ENCODE peak calls at places on chromosomes 5 and 9, in eight cellular contexts. One of them, this sample, is unnamed.

GRCh38 chr9:121744002-121744686 is 92.7 kb downstream of the DAB2IP start:
- DNase-seq in fibroblast of lung: peak; percentile 49
- DNase-seq in stomach: peak; percentile 73
- DNase-seq in esophagus squamous epithelium: no peak
- DNase-seq in prostate gland: peak; percentile 81
- DNase-seq in cardiac muscle cell: peak; percentile 61
- DNase-seq in small intestine: peak; percentile 80
- DNase-seq in neuronal stem cell: no peak
- DNase-seq in this sample: peak; percentile 63

GRCh38 chr5:27450607-27451006 is 412.2 kb upstream of the CDH9 start:
- DNase-seq in fibroblast of lung: no peak
- DNase-seq in cardiac muscle cell: no peak
- DNase-seq in small intestine: no peak
- DNase-seq in prostate gland: no peak
- DNase-seq in esophagus squamous epithelium: no peak
- DNase-seq in stomach: no peak
- DNase-seq in neuronal stem cell: no peak
- DNase-seq in this sample: no peak

GRCh38 chr5:180194410-180195345 is 14.3 kb downstream of the RASGEF1C start:
- DNase-seq in neuronal stem cell: no peak
- DNase-seq in fibroblast of lung: no peak
- DNase-seq in esophagus squamous epithelium: no peak
- DNase-seq in cardiac muscle cell: no peak
- DNase-seq in prostate gland: no peak
- DNase-seq in stomach: no peak
- DNase-seq in small intestine: no peak
- DNase-seq in this sample: no peak

GRCh38 chr5:74693176-74693575 is 8.1 kb downstream of the HEXB start:
- DNase-seq in neuronal stem cell: no peak
- DNase-seq in cardiac muscle cell: no peak
- DNase-seq in stomach: no peak
- DNase-seq in prostate gland: no peak
- DNase-seq in small intestine: no peak
- DNase-seq in fibroblast of lung: no peak
- DNase-seq in esophagus squamous epithelium: no peak
- DNase-seq in this sample: no peak

GRCh38 chr9:133581553-133582343 is 27.4 kb downstream of the FAM163B start:
- DNase-seq in stomach: no peak
- DNase-seq in fibroblast of lung: peak; percentile 61
- DNase-seq in cardiac muscle cell: no peak
- DNase-seq in esophagus squamous epithelium: no peak
- DNase-seq in prostate gland: no peak
- DNase-seq in neuronal stem cell: no peak
- DNase-seq in small intestine: no peak
- DNase-seq in this sample: no peak

GRCh38 chr5:145936401-145937131 is at the start of gene SH3RF2:
- DNase-seq in prostate gland: peak; percentile 49
- DNase-seq in stomach: peak; percentile 73
- DNase-seq in small intestine: peak; percentile 79
- DNase-seq in esophagus squamous epithelium: no peak
- DNase-seq in cardiac muscle cell: peak; percentile 91
- DNase-seq in fibroblast of lung: peak; percentile 63
- DNase-seq in neuronal stem cell: peak; percentile 78
- DNase-seq in this sample: no peak

GRCh38 chr9:26125693-26126092 is 447.4 kb upstream of the TUSC1 start:
- DNase-seq in small intestine: no peak
- DNase-seq in fibroblast of lung: no peak
- DNase-seq in esophagus squamous epithelium: no peak
- DNase-seq in neuronal stem cell: no peak
- DNase-seq in stomach: no peak
- DNase-seq in prostate gland: no peak
- DNase-seq in cardiac muscle cell: no peak
- DNase-seq in this sample: no peak

GRCh38 chr5:1014781-1015221 is 6.2 kb downstream of the NKD2 start:
- DNase-seq in fibroblast of lung: no peak
- DNase-seq in small intestine: no peak
- DNase-seq in esophagus squamous epithelium: no peak
- DNase-seq in neuronal stem cell: no peak
- DNase-seq in prostate gland: no peak
- DNase-seq in stomach: no peak
- DNase-seq in cardiac muscle cell: no peak
- DNase-seq in this sample: no peak

GRCh38 chr5:135216072-135216812 is 182.2 kb upstream of the PITX1 start:
- DNase-seq in prostate gland: no peak
- DNase-seq in small intestine: peak; percentile 52
- DNase-seq in neuronal stem cell: no peak
- DNase-seq in esophagus squamous epithelium: no peak
- DNase-seq in cardiac muscle cell: no peak
- DNase-seq in stomach: peak; percentile 8
- DNase-seq in fibroblast of lung: no peak
- DNase-seq in this sample: no peak

GRCh38 chr5:54205453-54205852 is 104.9 kb downstream of the ARL15 start:
- DNase-seq in stomach: no peak
- DNase-seq in fibroblast of lung: no peak
- DNase-seq in cardiac muscle cell: no peak
- DNase-seq in esophagus squamous epithelium: no peak
- DNase-seq in small intestine: no peak
- DNase-seq in neuronal stem cell: no peak
- DNase-seq in prostate gland: no peak
- DNase-seq in this sample: no peak

GRCh38 chr9:124875501-124875900 is 13.6 kb downstream of the ARPC5L start:
- DNase-seq in esophagus squamous epithelium: no peak
- DNase-seq in fibroblast of lung: no peak
- DNase-seq in neuronal stem cell: no peak
- DNase-seq in prostate gland: no peak
- DNase-seq in small intestine: no peak
- DNase-seq in cardiac muscle cell: no peak
- DNase-seq in stomach: no peak
- DNase-seq in this sample: no peak
- H3K27ac ChIP-seq in esophagus squamous epithelium: no peak overlapping the region
- H3K27ac ChIP-seq in fibroblast of lung: no peak overlapping the region
- H3K27ac ChIP-seq in neuronal stem cell: no peak overlapping the region
- H3K27ac ChIP-seq in prostate gland: no peak overlapping the region
- H3K27ac ChIP-seq in small intestine: no peak overlapping the region
- H3K27ac ChIP-seq in cardiac muscle cell: no peak overlapping the region
- H3K27ac ChIP-seq in stomach: no peak overlapping the region
- H3K27ac ChIP-seq in this sample: no peak overlapping the region

DNA sequence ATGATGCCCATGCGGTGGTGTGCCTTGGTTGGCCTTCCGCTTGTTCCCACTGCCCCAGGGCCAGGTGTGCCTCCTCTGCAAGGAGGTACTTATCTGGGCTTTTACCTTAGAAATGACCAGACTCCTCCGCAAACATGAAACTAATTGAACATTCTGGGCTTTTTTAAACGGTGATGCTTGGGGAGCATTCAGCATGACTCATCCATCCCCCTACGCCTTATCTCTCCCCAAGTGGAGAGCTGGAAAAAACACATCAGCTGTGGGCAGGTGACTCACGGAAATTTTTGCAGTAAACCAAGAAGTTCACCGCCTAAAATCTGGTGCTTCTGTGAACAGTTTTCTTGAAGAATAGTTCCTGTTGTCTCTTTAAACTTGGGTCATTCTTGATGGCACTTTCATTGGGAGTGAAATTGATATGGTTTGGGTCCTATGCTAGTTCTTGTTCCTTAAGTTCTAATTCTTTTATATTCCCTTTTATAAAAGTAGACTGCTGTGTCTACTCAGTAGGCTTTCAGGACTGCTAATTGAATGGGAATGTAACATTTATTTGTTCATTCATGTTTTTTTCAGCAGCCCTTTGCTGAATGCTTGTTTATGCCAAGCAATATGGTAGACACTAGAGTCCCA is 39.6 kb downstream of the SFXN1 start:
- DNase-seq in neuronal stem cell: no peak
- DNase-seq in prostate gland: no peak
- DNase-seq in stomach: no peak
- DNase-seq in cardiac muscle cell: no peak
- DNase-seq in fibroblast of lung: peak; percentile 49
- DNase-seq in small intestine: no peak
- DNase-seq in esophagus squamous epithelium: no peak
- DNase-seq in this sample: no peak
- H3K27ac ChIP-seq in neuronal stem cell: no peak overlapping the region
- H3K27ac ChIP-seq in prostate gland: no peak overlapping the region
- H3K27ac ChIP-seq in stomach: no peak overlapping the region
- H3K27ac ChIP-seq in cardiac muscle cell: no peak overlapping the region
- H3K27ac ChIP-seq in fibroblast of lung: no peak overlapping the region
- H3K27ac ChIP-seq in small intestine: no peak overlapping the region
- H3K27ac ChIP-seq in esophagus squamous epithelium: no peak overlapping the region
- H3K27ac ChIP-seq in this sample: no peak overlapping the region

GRCh38 chr9:76895186-76895585 is 10.7 kb downstream of the PRUNE2 start:
- DNase-seq in cardiac muscle cell: no peak
- DNase-seq in prostate gland: no peak
- DNase-seq in neuronal stem cell: no peak
- DNase-seq in esophagus squamous epithelium: no peak
- DNase-seq in small intestine: no peak
- DNase-seq in fibroblast of lung: no peak
- DNase-seq in stomach: no peak
- DNase-seq in this sample: no peak

GRCh38 chr9:76893395-76893932 is 12.4 kb downstream of the PRUNE2 start:
- DNase-seq in prostate gland: no peak
- DNase-seq in stomach: no peak
- DNase-seq in esophagus squamous epithelium: no peak
- DNase-seq in fibroblast of lung: no peak
- DNase-seq in neuronal stem cell: no peak
- DNase-seq in cardiac muscle cell: no peak
- DNase-seq in small intestine: no peak
- DNase-seq in this sample: peak; percentile 61

GRCh38 chr9:76891874-76892273 is 14.0 kb downstream of the PRUNE2 start:
- DNase-seq in neuronal stem cell: no peak
- DNase-seq in esophagus squamous epithelium: no peak
- DNase-seq in stomach: no peak
- DNase-seq in fibroblast of lung: no peak
- DNase-seq in prostate gland: no peak
- DNase-seq in cardiac muscle cell: no peak
- DNase-seq in small intestine: no peak
- DNase-seq in this sample: no peak

GRCh38 chr9:76896035-76896434 is 9.9 kb downstream of the PRUNE2 start:
- DNase-seq in cardiac muscle cell: no peak
- DNase-seq in neuronal stem cell: no peak
- DNase-seq in prostate gland: no peak
- DNase-seq in stomach: no peak
- DNase-seq in small intestine: no peak
- DNase-seq in esophagus squamous epithelium: no peak
- DNase-seq in fibroblast of lung: no peak
- DNase-seq in this sample: no peak

GRCh38 chr9:76894198-76894597 is 11.7 kb downstream of the PRUNE2 start:
- DNase-seq in prostate gland: no peak
- DNase-seq in stomach: no peak
- DNase-seq in neuronal stem cell: no peak
- DNase-seq in small intestine: no peak
- DNase-seq in fibroblast of lung: no peak
- DNase-seq in cardiac muscle cell: no peak
- DNase-seq in esophagus squamous epithelium: no peak
- DNase-seq in this sample: no peak
- H3K27ac ChIP-seq in prostate gland: peak overlapping the region; percentile 59
- H3K27ac ChIP-seq in stomach: peak overlapping the region; percentile 32
- H3K27ac ChIP-seq in neuronal stem cell: no peak overlapping the region
- H3K27ac ChIP-seq in small intestine: no peak overlapping the region
- H3K27ac ChIP-seq in fibroblast of lung: no peak overlapping the region
- H3K27ac ChIP-seq in cardiac muscle cell: no peak overlapping the region
- H3K27ac ChIP-seq in esophagus squamous epithelium: peak overlapping the region; percentile 65
- H3K27ac ChIP-seq in this sample: peak overlapping the region; percentile 90

GRCh38 chr5:172529896-172530295 is 75.6 kb upstream of the SH3PXD2B start:
- DNase-seq in esophagus squamous epithelium: no peak
- DNase-seq in small intestine: no peak
- DNase-seq in prostate gland: no peak
- DNase-seq in stomach: no peak
- DNase-seq in fibroblast of lung: no peak
- DNase-seq in neuronal stem cell: no peak
- DNase-seq in cardiac muscle cell: no peak
- DNase-seq in this sample: no peak

GRCh38 chr5:172530406-172530805 is 76.1 kb upstream of the SH3PXD2B start:
- DNase-seq in cardiac muscle cell: no peak
- DNase-seq in small intestine: no peak
- DNase-seq in prostate gland: no peak
- DNase-seq in fibroblast of lung: no peak
- DNase-seq in neuronal stem cell: no peak
- DNase-seq in stomach: no peak
- DNase-seq in esophagus squamous epithelium: no peak
- DNase-seq in this sample: no peak

GRCh38 chr5:172533058-172533398 is 78.7 kb upstream of the SH3PXD2B start:
- DNase-seq in small intestine: no peak
- DNase-seq in fibroblast of lung: no peak
- DNase-seq in esophagus squamous epithelium: no peak
- DNase-seq in cardiac muscle cell: no peak
- DNase-seq in prostate gland: no peak
- DNase-seq in neuronal stem cell: no peak
- DNase-seq in stomach: no peak
- DNase-seq in this sample: no peak

GRCh38 chr5:172530835-172531703 is 76.7 kb upstream of the SH3PXD2B start:
- DNase-seq in cardiac muscle cell: no peak
- DNase-seq in small intestine: no peak
- DNase-seq in stomach: no peak
- DNase-seq in fibroblast of lung: no peak
- DNase-seq in prostate gland: no peak
- DNase-seq in esophagus squamous epithelium: no peak
- DNase-seq in neuronal stem cell: no peak
- DNase-seq in this sample: no peak

GRCh38 chr5:172531704-172532026 is 77.3 kb upstream of the SH3PXD2B start:
- DNase-seq in neuronal stem cell: no peak
- DNase-seq in cardiac muscle cell: no peak
- DNase-seq in fibroblast of lung: no peak
- DNase-seq in prostate gland: no peak
- DNase-seq in stomach: no peak
- DNase-seq in esophagus squamous epithelium: no peak
- DNase-seq in small intestine: no peak
- DNase-seq in this sample: no peak
- H3K27ac ChIP-seq in neuronal stem cell: no peak overlapping the region
- H3K27ac ChIP-seq in cardiac muscle cell: no peak overlapping the region
- H3K27ac ChIP-seq in fibroblast of lung: no peak overlapping the region
- H3K27ac ChIP-seq in prostate gland: no peak overlapping the region
- H3K27ac ChIP-seq in stomach: no peak overlapping the region
- H3K27ac ChIP-seq in esophagus squamous epithelium: no peak overlapping the region
- H3K27ac ChIP-seq in small intestine: no peak overlapping the region
- H3K27ac ChIP-seq in this sample: no peak overlapping the region

DNA sequence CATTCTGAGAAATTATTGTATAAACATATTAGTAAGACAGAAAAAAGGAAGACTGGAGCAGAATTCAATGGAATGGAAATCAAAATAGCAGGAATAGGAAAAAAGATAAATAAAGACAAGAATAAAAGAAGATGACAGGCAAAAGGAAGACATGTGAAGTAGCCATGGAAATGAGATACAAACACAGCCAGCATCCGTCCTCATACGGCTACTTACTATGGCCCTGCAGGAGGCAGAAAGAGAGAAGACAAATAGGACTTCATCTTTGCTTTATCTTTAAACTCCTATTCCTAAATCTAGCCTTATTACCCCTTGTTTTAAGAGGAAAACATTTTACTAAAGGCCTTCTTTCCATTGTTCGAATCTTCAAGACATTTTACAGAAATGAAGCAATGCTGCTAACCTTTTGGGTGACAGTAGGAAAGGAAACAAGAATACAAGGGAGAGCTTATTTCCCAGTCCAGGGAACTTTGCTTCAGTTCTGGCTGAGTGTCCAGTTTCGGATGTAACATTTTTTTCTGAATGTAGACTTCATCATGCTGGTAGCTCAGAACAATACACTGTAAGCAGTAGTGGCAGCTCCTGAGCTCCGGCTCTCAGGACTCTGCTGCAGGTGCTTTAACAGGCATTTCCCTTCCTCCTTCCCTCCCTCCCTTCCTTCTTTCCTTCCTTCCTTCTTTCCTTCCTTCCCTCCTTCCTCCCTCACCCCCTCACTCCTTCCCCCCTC is 106.4 kb upstream of the SLC12A2 start:
- DNase-seq in neuronal stem cell: no peak
- DNase-seq in cardiac muscle cell: no peak
- DNase-seq in esophagus squamous epithelium: no peak
- DNase-seq in small intestine: no peak
- DNase-seq in fibroblast of lung: no peak
- DNase-seq in stomach: no peak
- DNase-seq in prostate gland: no peak
- DNase-seq in this sample: no peak
- H3K27ac ChIP-seq in neuronal stem cell: no peak overlapping the region
- H3K27ac ChIP-seq in cardiac muscle cell: no peak overlapping the region
- H3K27ac ChIP-seq in esophagus squamous epithelium: no peak overlapping the region
- H3K27ac ChIP-seq in small intestine: no peak overlapping the region
- H3K27ac ChIP-seq in fibroblast of lung: no peak overlapping the region
- H3K27ac ChIP-seq in stomach: peak overlapping the region; percentile 56
- H3K27ac ChIP-seq in prostate gland: no peak overlapping the region
- H3K27ac ChIP-seq in this sample: no peak overlapping the region

This sample was measured in substantia nigra.